ENCODE peak calls at places on chromosomes 7 and 10, in six cellular contexts. C, M, O, Z, U and X are unnamed samples.

GRCh38 chr7:15685358-15686181 is 913 bp downstream of the MEOX2 start:
- DNase-seq in O (no peak), M (no peak), Z (peak), U (no peak), C (peak), X (peak)

GRCh38 chr10:69848454-69848853 is 46.7 kb downstream of the COL13A1 start:
- DNase-seq in Z (no peak), M (no peak), O (no peak), U (no peak), C (no peak), X (no peak)

GRCh38 chr10:71795248-71795647 is 21.9 kb upstream of the VSIR start:
- DNase-seq in U (no peak), M (no peak), O (no peak), C (peak), Z (peak), X (no peak)

GRCh38 chr10:125162181-125162906 is 2.0 kb upstream of the CTBP2 start:
- DNase-seq in Z (peak), M (no peak), U (no peak), C (no peak), O (no peak), X (peak)

GRCh38 chr10:127441350-127442219 is 107.5 kb upstream of the NPS start:
- DNase-seq in U (no peak), O (no peak), M (no peak), C (no peak), Z (peak), X (no peak)

GRCh38 chr10:23994459-23995046 is 214.4 kb upstream of the KIAA1217 start:
- DNase-seq in C (peak), O (peak), U (peak), M (peak), Z (peak), X (peak)

GRCh38 chr7:71237945-71238344 is 106.0 kb downstream of the GALNT17 start:
- DNase-seq in Z (no peak), M (no peak), O (no peak), C (no peak), U (no peak), X (no peak)

GRCh38 chr10:88879754-88880286 is at the start of gene STAMBPL1:
- DNase-seq in U (no peak), O (peak), M (no peak), C (no peak), Z (no peak), X (no peak)

GRCh38 chr10:22476601-22477364 is 131.5 kb downstream of the SPAG6 start:
- DNase-seq in O (no peak), M (no peak), Z (peak), C (no peak), U (no peak), X (no peak)

GRCh38 chr10:25308278-25308677 is 133.5 kb downstream of the GPR158 start:
- DNase-seq in O (no peak), Z (no peak), C (no peak), M (no peak), U (no peak), X (no peak)

GRCh38 chr7:156478486-156478885 is 162.1 kb upstream of the RNF32 start:
- DNase-seq in M (no peak), Z (no peak), O (no peak), C (no peak), U (no peak), X (no peak)

GRCh38 chr10:17216217-17216900 is 11.7 kb upstream of the VIM start:
- DNase-seq in Z (no peak), C (peak), O (peak), M (peak), U (peak), X (no peak)

GRCh38 chr10:12121673-12122072 is 7.8 kb upstream of the SEC61A2 start:
- DNase-seq in C (no peak), O (peak), M (no peak), Z (no peak), U (no peak), X (no peak)

GRCh38 chr7:34138483-34138882 is 233.1 kb downstream of the BMPER start:
- DNase-seq in M (no peak), C (no peak), U (no peak), O (no peak), Z (no peak), X (no peak)

GRCh38 chr7:134750083-134751062 is 29.1 kb upstream of the CALD1 start:
- DNase-seq in Z (peak), M (peak), C (peak), O (no peak), U (peak), X (peak)

GRCh38 chr10:71459513-71459912 is 62.8 kb downstream of the CDH23 start:
- DNase-seq in U (no peak), M (no peak), O (no peak), Z (no peak), C (no peak), X (no peak)

GRCh38 chr7:98811299-98811698 is 58.5 kb downstream of the TMEM130 start:
- DNase-seq in Z (no peak), M (no peak), U (no peak), C (no peak), O (no peak), X (no peak)

GRCh38 chr7:102445674-102446071 is 12.3 kb downstream of the ORAI2 start:
- DNase-seq in M (no peak), Z (no peak), O (no peak), C (no peak), U (no peak), X (no peak)
- H3K4me2 ChIP-seq in M (no peak), Z (no peak), O (peak), C (no peak), U (no peak), X (no peak)

DNA sequence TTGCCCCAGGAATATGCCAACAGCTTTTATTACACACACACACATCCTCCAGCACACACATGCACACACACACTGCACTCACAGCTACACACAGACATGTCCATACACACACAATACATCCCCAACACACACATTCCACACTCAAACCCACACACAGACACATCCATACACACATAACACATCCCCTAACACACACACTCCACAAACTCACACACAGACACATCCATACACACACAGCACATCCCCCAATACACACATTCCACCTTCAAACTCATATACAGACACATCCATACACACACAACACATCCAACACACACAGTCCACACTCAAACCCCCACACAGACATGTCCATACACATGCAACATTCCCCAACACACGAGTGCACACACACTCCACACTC is 19.1 kb downstream of the SH3PXD2A start:
- DNase-seq in U (no peak), C (no peak), Z (no peak), O (no peak), M (no peak), X (no peak)
- TF ChIP-seq RFX5 in U (no peak), C (no peak), Z (no peak), O (no peak), M (no peak), X (no peak)

DNA sequence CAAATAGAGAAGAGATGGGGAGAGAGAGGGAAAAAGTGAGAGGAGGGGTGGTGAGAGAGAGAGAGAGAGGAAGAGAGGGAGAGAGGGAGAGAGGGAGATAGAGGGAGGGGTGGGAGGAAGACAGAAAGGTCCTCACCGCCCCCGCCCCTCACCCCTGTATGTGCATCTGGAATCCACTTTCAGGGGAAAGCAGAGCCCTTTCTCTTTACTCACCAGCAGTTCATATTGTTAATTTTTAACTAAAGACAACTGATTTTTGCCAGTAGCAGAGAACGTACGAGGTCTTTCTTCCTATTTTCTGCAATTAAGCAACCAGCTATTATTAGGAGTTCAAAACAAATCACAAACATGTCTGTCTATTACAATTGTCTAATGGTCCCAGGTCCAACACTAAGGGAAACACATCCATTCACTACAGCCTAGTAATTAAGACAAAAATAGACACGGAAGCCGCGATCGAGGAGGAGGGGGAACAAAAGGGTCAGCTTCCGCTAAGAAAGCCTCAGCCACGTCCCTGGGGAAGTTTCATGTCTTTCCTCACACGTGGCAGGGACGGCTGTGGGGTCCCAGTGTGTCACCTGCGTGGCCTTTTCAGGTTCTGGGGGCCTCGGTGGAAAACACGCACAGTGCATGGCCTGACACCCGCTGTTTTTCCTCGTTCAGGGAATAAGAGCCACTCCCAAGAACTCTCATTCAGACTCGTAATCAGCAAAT is 572.1 kb downstream of the PTPRN2 start:
- DNase-seq in O (no peak), M (no peak), C (no peak), U (no peak), Z (no peak), X (no peak)
- H3K4me2 ChIP-seq in O (no peak), M (no peak), C (no peak), U (peak), Z (peak), X (no peak)

DNA sequence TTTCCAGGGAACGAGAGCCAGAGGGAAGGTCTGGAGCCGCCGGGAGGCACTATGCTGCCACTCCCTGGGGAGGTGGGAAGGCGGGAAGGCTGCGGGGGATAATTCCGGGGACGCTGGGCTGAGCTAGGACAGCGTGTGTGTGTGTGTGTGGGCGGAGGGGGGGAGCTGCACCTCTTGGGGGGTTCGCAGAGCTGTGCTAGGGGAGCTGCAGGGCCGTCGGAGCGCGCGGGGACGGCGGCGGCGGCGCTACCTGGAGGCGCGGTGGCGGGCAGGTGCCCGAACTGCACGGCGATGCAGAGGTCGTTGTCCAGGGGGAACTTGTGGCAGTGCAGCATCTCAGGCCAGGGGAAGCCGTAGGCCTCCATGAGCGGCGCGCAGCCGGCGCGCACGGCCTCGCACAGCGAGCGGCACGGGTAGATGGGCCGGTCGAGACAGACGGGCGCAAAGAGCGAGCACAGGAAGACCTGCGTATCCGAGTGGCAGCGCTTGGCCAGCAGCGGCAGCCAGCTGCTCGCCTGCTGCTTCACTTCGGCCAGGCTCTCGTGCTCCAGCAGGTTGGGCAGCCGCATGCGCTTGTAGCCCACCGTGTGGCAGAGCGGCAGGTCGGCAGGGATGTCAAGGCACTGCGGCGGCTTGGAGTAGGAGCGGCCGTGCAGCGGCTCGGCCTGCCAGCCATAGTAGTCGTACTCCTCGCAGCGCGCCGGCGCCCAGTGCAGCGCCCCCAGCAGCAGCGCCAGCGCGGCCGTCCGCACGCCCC is 566 bp downstream of the SFRP5 start:
- DNase-seq in M (peak), Z (peak), O (no peak), C (peak), U (no peak), X (peak)
- TF ChIP-seq RFX5 in M (no peak), Z (no peak), O (no peak), C (no peak), U (no peak), X (no peak)

GRCh38 chr10:101013365-101013825 is 13.8 kb downstream of the LZTS2 start:
- DNase-seq in U (no peak), C (no peak), O (no peak), Z (peak), M (no peak), X (no peak)
- H3K4me2 ChIP-seq in U (peak), C (peak), O (no peak), Z (no peak), M (peak), X (peak)

GRCh38 chr10:46223626-46224413 is 63.0 kb upstream of the ANTXRL start:
- DNase-seq in M (no peak), Z (no peak), U (no peak), C (no peak), O (no peak), X (no peak)

GRCh38 chr10:46220872-46221538 is 65.8 kb upstream of the ANTXRL start:
- DNase-seq in C (no peak), Z (no peak), U (peak), M (peak), O (no peak), X (no peak)

GRCh38 chr10:46224414-46224682 is 62.4 kb upstream of the ANTXRL start:
- DNase-seq in C (no peak), M (no peak), Z (no peak), U (no peak), O (no peak), X (no peak)

GRCh38 chr10:46222364-46222935 is 64.3 kb upstream of the ANTXRL start:
- DNase-seq in M (no peak), O (no peak), U (no peak), C (peak), Z (no peak), X (no peak)

DNA sequence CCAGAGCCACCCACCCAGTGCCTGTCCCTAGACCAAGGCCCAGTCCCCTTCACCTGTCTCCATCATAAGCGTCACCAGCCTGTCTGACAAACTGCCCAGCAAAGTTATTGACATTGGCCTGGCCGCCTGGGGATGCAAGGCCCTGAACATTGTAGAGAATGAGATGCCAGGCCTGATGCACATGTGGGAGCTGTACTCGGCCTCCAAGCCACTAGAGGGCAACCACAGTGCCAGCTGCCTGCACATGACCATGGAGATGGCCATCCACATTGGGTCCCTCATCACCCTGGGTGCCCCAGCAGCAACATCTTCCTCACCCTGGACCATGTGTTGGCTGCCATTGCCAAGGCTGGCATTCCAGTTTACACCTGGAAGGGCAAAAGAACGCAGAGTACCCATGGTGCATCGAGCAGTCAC is 63.7 kb upstream of the ANTXRL start:
- DNase-seq in C (no peak), O (no peak), M (peak), U (no peak), Z (peak), X (no peak)
- TF ChIP-seq RFX5 in C (no peak), O (no peak), M (no peak), U (no peak), Z (no peak), X (no peak)

DNA sequence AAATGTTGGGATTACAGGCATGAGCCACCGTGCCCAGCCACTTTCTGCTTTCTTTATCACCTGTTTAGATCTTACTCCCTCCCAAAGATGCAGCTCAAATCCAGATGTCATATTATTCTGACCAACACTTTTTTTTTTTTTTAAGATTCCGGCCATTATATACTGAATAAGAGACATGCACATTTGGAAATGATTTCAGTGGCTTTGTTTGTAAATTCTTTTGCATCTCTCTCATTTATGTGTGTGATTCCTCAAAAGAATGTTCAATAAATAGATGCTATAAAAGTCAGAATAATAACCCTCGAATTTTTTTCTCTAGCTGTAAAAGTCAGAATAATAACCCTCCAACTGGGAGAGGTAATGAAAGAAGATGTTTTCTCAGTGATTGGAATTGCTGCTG is 25.4 kb downstream of the HECW1 start:
- DNase-seq in C (no peak), Z (no peak), U (no peak), M (no peak), O (no peak), X (no peak)
- H3K4me2 ChIP-seq in C (no peak), Z (no peak), U (no peak), M (no peak), O (no peak), X (no peak)